ENCODE peak calls at places on chromosomes 1 and 21, in six cellular contexts. One of them, this sample, is unnamed. For H3K4me1, the result is how much of the 10 kb centered on the place peaks cover.

GRCh38 chr1:31761883-31762282 is 2.3 kb downstream of the ADGRB2 start:
- DNase-seq in breast epithelium: no peak
- DNase-seq in prostate gland: no peak
- DNase-seq in HCT116: no peak
- DNase-seq in transverse colon: no peak
- DNase-seq in spleen: no peak
- DNase-seq in this sample: no peak

GRCh38 chr1:106232128-106232527 is 824.3 kb upstream of the PRMT6 start:
- DNase-seq in breast epithelium: no peak
- DNase-seq in prostate gland: no peak
- DNase-seq in HCT116: no peak
- DNase-seq in transverse colon: no peak
- DNase-seq in spleen: no peak
- DNase-seq in this sample: no peak

GRCh38 chr1:84327830-84328229 is 26.3 kb downstream of the SAMD13 start:
- DNase-seq in breast epithelium: no peak
- DNase-seq in prostate gland: no peak
- DNase-seq in HCT116: no peak
- DNase-seq in transverse colon: no peak
- DNase-seq in spleen: no peak
- DNase-seq in this sample: no peak

GRCh38 chr1:98059616-98060015 is 138.8 kb upstream of the DPYD start:
- DNase-seq in breast epithelium: no peak
- DNase-seq in prostate gland: no peak
- DNase-seq in HCT116: no peak
- DNase-seq in transverse colon: no peak
- DNase-seq in spleen: no peak
- DNase-seq in this sample: no peak

GRCh38 chr1:224438989-224439388 is 4.4 kb upstream of the WDR26 start:
- DNase-seq in breast epithelium: no peak
- DNase-seq in prostate gland: no peak
- DNase-seq in HCT116: no peak
- DNase-seq in transverse colon: no peak
- DNase-seq in spleen: no peak
- DNase-seq in this sample: no peak

GRCh38 chr1:226217273-226217672 is 6.2 kb upstream of the MIXL1 start:
- DNase-seq in breast epithelium: no peak
- DNase-seq in prostate gland: no peak
- DNase-seq in HCT116: no peak
- DNase-seq in transverse colon: no peak
- DNase-seq in spleen: no peak
- DNase-seq in this sample: no peak

GRCh38 chr1:164561007-164561406 is 2.0 kb downstream of the PBX1 start:
- DNase-seq in breast epithelium: no peak
- DNase-seq in prostate gland: no peak
- DNase-seq in HCT116: no peak
- DNase-seq in transverse colon: no peak
- DNase-seq in spleen: no peak
- DNase-seq in this sample: no peak

GRCh38 chr1:51899022-51899421 is 20.5 kb upstream of the NRDC start:
- DNase-seq in breast epithelium: no peak
- DNase-seq in prostate gland: no peak
- DNase-seq in HCT116: no peak
- DNase-seq in transverse colon: no peak
- DNase-seq in spleen: no peak
- DNase-seq in this sample: no peak

GRCh38 chr1:190436615-190437014 is 41.0 kb downstream of the BRINP3 start:
- DNase-seq in breast epithelium: no peak
- DNase-seq in prostate gland: no peak
- DNase-seq in HCT116: peak
- DNase-seq in transverse colon: no peak
- DNase-seq in spleen: no peak
- DNase-seq in this sample: peak

GRCh38 chr1:214637722-214638473 is 34.9 kb downstream of the CENPF start:
- DNase-seq in breast epithelium: no peak
- DNase-seq in prostate gland: no peak
- DNase-seq in HCT116: peak
- DNase-seq in transverse colon: peak
- DNase-seq in spleen: no peak
- DNase-seq in this sample: no peak

GRCh38 chr1:176996455-176997090 is 167.9 kb downstream of the ASTN1 start:
- DNase-seq in breast epithelium: no peak
- DNase-seq in prostate gland: no peak
- DNase-seq in HCT116: no peak
- DNase-seq in transverse colon: no peak
- DNase-seq in spleen: no peak
- DNase-seq in this sample: no peak

DNA sequence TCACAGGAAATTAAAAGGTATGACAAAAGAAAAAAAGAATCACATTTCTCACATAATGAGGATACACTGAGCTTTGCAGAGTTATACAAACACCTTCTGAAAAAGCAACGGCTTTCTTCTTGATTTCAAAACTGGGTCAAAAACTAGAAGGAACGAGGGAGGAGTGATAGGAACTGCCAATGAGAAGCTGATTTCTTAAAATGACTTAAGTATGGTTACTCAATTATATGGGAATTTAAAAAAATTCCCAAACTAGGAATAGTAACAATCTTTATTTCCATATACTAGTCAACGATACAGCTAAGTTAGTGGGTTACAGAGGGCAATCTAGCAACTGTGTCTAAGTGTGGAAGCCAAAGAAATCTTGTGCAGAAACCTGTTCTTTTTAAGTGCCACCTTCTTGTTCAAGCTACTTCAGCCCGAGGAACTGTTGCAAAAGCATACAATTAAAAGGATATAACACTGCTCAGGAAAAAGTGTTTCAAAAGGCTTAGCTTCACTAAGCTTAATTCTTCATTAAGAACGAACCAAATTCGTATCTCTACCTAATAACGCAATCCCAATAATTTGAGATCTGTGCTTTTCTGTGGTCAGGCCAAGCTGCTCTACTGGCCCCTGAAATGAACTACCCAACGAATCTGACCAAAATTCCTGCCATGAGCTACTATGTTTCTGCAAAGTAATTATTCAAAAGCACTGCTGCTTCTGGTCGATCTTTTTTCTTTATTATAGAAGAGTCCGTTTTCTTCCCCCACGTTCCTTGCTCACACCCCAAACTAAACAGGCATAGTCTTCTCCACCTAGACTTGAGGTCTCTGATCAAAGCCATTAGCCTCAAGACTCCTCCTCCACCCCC is 1.9 kb downstream of the USP24 start:
- DNase-seq in breast epithelium: no peak
- DNase-seq in prostate gland: no peak
- DNase-seq in HCT116: no peak
- DNase-seq in transverse colon: no peak
- DNase-seq in spleen: no peak
- DNase-seq in this sample: no peak
- H3K4me1 ChIP-seq in breast epithelium: under half
- H3K4me1 ChIP-seq in prostate gland: under half
- H3K4me1 ChIP-seq in HCT116: under half
- H3K4me1 ChIP-seq in transverse colon: under half
- H3K4me1 ChIP-seq in spleen: half or more
- H3K4me1 ChIP-seq in this sample: half or more

GRCh38 chr1:202411421-202411820 is 62.9 kb downstream of the PPP1R12B start:
- DNase-seq in breast epithelium: no peak
- DNase-seq in prostate gland: no peak
- DNase-seq in HCT116: no peak
- DNase-seq in transverse colon: no peak
- DNase-seq in spleen: no peak
- DNase-seq in this sample: no peak

DNA sequence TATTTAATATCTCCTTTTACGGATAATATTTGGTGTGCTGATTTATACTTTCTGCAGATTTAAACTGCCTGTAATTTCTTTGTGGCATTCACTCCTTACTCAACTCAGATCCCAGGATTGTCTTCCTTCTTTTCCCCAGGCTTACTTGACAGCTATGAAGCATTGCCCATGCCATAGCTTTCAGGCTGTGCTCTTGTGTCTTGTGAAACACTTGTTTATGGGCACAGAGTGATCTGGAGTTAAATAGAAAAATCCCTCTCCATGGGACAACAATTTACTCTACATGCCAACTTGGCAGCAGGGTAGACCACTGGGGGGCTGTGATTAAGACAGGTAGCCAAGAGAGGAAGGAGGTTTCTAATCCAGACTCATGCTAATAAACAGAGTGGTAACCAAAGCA is 57.4 kb downstream of the PPP1R12B start:
- DNase-seq in breast epithelium: no peak
- DNase-seq in prostate gland: peak
- DNase-seq in HCT116: no peak
- DNase-seq in transverse colon: no peak
- DNase-seq in spleen: no peak
- DNase-seq in this sample: no peak
- TF ChIP-seq CTCF in breast epithelium: no peak
- TF ChIP-seq CTCF in prostate gland: no peak
- TF ChIP-seq CTCF in HCT116: no peak
- TF ChIP-seq CTCF in transverse colon: no peak
- TF ChIP-seq CTCF in spleen: no peak
- TF ChIP-seq CTCF in this sample: no peak

GRCh38 chr21:34091032-34091431 is 17.7 kb downstream of the MRPS6 start:
- DNase-seq in breast epithelium: no peak
- DNase-seq in prostate gland: no peak
- DNase-seq in HCT116: no peak
- DNase-seq in transverse colon: no peak
- DNase-seq in spleen: no peak
- DNase-seq in this sample: no peak
- TF ChIP-seq POLR2AphosphoS5 in breast epithelium: no peak
- TF ChIP-seq POLR2AphosphoS5 in prostate gland: no peak
- TF ChIP-seq POLR2AphosphoS5 in HCT116: no peak
- TF ChIP-seq POLR2AphosphoS5 in transverse colon: no peak
- TF ChIP-seq POLR2AphosphoS5 in spleen: no peak
- TF ChIP-seq POLR2AphosphoS5 in this sample: no peak

GRCh38 chr1:66980745-66981367 is 56.1 kb downstream of the MIER1 start:
- DNase-seq in breast epithelium: no peak
- DNase-seq in prostate gland: no peak
- DNase-seq in HCT116: no peak
- DNase-seq in transverse colon: no peak
- DNase-seq in spleen: no peak
- DNase-seq in this sample: no peak

GRCh38 chr1:66982561-66983285 is 57.9 kb downstream of the MIER1 start:
- DNase-seq in breast epithelium: no peak
- DNase-seq in prostate gland: no peak
- DNase-seq in HCT116: no peak
- DNase-seq in transverse colon: no peak
- DNase-seq in spleen: no peak
- DNase-seq in this sample: no peak

GRCh38 chr1:66985835-66986234 is 61.0 kb downstream of the MIER1 start:
- DNase-seq in breast epithelium: no peak
- DNase-seq in prostate gland: no peak
- DNase-seq in HCT116: no peak
- DNase-seq in transverse colon: no peak
- DNase-seq in spleen: no peak
- DNase-seq in this sample: no peak

GRCh38 chr1:66981679-66982078 is 56.9 kb downstream of the MIER1 start:
- DNase-seq in breast epithelium: no peak
- DNase-seq in prostate gland: no peak
- DNase-seq in HCT116: no peak
- DNase-seq in transverse colon: peak
- DNase-seq in spleen: no peak
- DNase-seq in this sample: no peak

DNA sequence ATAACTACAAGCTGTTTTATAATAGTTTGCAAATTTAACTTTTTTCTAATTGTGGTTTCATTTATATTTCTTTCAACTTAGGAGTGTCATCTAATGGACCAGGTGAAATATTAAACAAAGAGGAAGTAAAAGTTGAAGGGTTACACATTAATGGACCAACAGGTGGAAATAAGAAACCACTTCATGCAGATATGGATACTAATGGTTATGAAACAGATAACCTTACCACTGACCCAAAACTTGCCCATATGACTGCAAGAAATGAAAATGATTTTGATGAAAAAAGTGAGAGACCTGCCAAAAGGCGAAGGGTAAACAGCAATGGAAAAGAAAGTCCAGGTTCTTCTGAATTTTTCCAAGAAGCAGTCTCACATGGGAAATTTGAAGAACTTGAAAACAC is 59.7 kb downstream of the MIER1 start:
- DNase-seq in breast epithelium: no peak
- DNase-seq in prostate gland: no peak
- DNase-seq in HCT116: no peak
- DNase-seq in transverse colon: no peak
- DNase-seq in spleen: no peak
- DNase-seq in this sample: no peak
- H3K4me1 ChIP-seq in breast epithelium: under half
- H3K4me1 ChIP-seq in prostate gland: under half
- H3K4me1 ChIP-seq in HCT116: under half
- H3K4me1 ChIP-seq in transverse colon: under half
- H3K4me1 ChIP-seq in spleen: under half
- H3K4me1 ChIP-seq in this sample: under half

GRCh38 chr1:26692793-26693490 is 2.9 kb upstream of the ARID1A start:
- DNase-seq in breast epithelium: peak
- DNase-seq in prostate gland: peak
- DNase-seq in HCT116: peak
- DNase-seq in transverse colon: peak
- DNase-seq in spleen: peak
- DNase-seq in this sample: peak

GRCh38 chr1:26693557-26694184 is 2.1 kb upstream of the ARID1A start:
- DNase-seq in breast epithelium: no peak
- DNase-seq in prostate gland: no peak
- DNase-seq in HCT116: no peak
- DNase-seq in transverse colon: no peak
- DNase-seq in spleen: no peak
- DNase-seq in this sample: no peak

GRCh38 chr1:26694185-26694572 is 1.6 kb upstream of the ARID1A start:
- DNase-seq in breast epithelium: no peak
- DNase-seq in prostate gland: no peak
- DNase-seq in HCT116: no peak
- DNase-seq in transverse colon: no peak
- DNase-seq in spleen: no peak
- DNase-seq in this sample: no peak

GRCh38 chr1:26690576-26691031 is 5.2 kb upstream of the ARID1A start:
- DNase-seq in breast epithelium: no peak
- DNase-seq in prostate gland: no peak
- DNase-seq in HCT116: no peak
- DNase-seq in transverse colon: no peak
- DNase-seq in spleen: no peak
- DNase-seq in this sample: no peak

DNA sequence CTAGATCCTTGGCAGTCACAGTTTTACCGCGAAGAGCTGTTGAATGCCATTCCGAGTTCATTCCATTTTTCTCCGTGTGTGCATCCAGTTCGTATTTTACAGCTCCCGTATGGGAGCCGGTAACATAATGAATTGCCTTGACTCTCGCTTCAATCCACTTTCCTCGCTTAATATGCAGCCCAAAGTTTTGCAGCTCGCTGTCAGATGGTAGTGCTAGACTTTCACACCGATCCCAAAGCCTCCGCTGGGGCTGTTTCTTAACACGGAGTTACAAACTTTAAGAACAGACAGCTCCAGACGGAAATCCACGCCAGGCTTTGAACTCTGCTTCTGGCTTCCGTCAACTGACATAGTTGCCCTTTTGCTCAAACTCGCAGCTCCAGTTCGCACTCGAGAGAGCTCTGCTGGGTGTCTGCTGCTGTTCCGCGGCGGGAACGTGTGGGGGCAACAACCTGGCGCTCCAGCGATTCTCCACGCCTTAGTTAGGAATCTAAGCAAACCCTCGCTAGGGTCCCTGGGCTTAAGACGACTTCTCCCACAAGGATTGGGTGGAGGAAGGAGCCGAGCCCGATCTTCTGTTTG is 3.5 kb upstream of the ARID1A start:
- DNase-seq in breast epithelium: peak
- DNase-seq in prostate gland: peak
- DNase-seq in HCT116: peak
- DNase-seq in transverse colon: peak
- DNase-seq in spleen: peak
- DNase-seq in this sample: peak
- TF ChIP-seq CTCF in breast epithelium: no peak
- TF ChIP-seq CTCF in prostate gland: peak
- TF ChIP-seq CTCF in HCT116: no peak
- TF ChIP-seq CTCF in transverse colon: no peak
- TF ChIP-seq CTCF in spleen: peak
- TF ChIP-seq CTCF in this sample: no peak